ENCODE peak calls at places on chromosomes 7 and 10, in four cellular contexts. P is A549, M is GM12878, Q is endothelial cell of umbilical vein. W is an unnamed sample.

GRCh38 chr7:119996634-119997033 is 276.3 kb upstream of the KCND2 start:
- DNase-seq in P (no peak), M (no peak), Q (no peak), W (no peak)

GRCh38 chr10:10403762-10404161 is 613.9 kb upstream of the CELF2 start:
- DNase-seq in P (no peak), M (no peak), Q (no peak), W (no peak)

GRCh38 chr10:132579027-132579859 is 41.7 kb downstream of the INPP5A start:
- DNase-seq in P (no peak), M (no peak), Q (no peak), W (no peak)

GRCh38 chr10:3107426-3107961 is 40.1 kb downstream of the PFKP start:
- DNase-seq in P (peak), M (no peak), Q (no peak), W (no peak)

GRCh38 chr7:93249749-93250148 is 17.6 kb downstream of the VPS50 start:
- DNase-seq in P (no peak), M (no peak), Q (no peak), W (no peak)

GRCh38 chr10:35372329-35372728 is 36.0 kb downstream of the CCNY start:
- DNase-seq in P (no peak), M (no peak), Q (peak), W (peak)

GRCh38 chr7:63925262-63925625 is 73.4 kb upstream of the ZNF722 start:
- DNase-seq in P (no peak), M (no peak), Q (no peak), W (no peak)

GRCh38 chr10:97182327-97182990 is 3.3 kb downstream of the SLIT1 start:
- DNase-seq in P (no peak), M (no peak), Q (no peak), W (no peak)

GRCh38 chr7:130189281-130189782 is 15.9 kb downstream of the TMEM209 start:
- DNase-seq in P (no peak), M (no peak), Q (no peak), W (no peak)

GRCh38 chr7:46007990-46008643 is 87.0 kb upstream of the IGFBP3 start:
- DNase-seq in P (no peak), M (no peak), Q (no peak), W (no peak)

GRCh38 chr10:3538291-3538849 is 246.6 kb downstream of the KLF6 start:
- DNase-seq in P (no peak), M (no peak), Q (peak), W (no peak)

GRCh38 chr10:53827261-53827660 is 973.8 kb downstream of the PCDH15 start:
- DNase-seq in P (no peak), M (no peak), Q (no peak), W (no peak)

GRCh38 chr7:4472739-4473138 is 209.4 kb upstream of the FOXK1 start:
- DNase-seq in P (no peak), M (no peak), Q (no peak), W (no peak)

GRCh38 chr7:39265912-39266591 is 288.3 kb downstream of the POU6F2 start:
- DNase-seq in P (no peak), M (no peak), Q (no peak), W (no peak)

GRCh38 chr10:541750-542371 is 147.6 kb downstream of the DIP2C start:
- DNase-seq in P (no peak), M (no peak), Q (no peak), W (no peak)

GRCh38 chr7:86660950-86661462 is 17.3 kb downstream of the GRM3 start:
- DNase-seq in P (no peak), M (no peak), Q (no peak), W (no peak)

GRCh38 chr7:150931199-150931869 is 46.8 kb downstream of the KCNH2 start:
- DNase-seq in P (no peak), M (no peak), Q (no peak), W (peak)

GRCh38 chr10:79444243-79445119 is 943 bp downstream of the ZCCHC24 start:
- DNase-seq in P (peak), M (no peak), Q (peak), W (peak)

GRCh38 chr10:124336186-124336585 is 82.5 kb downstream of the OAT start:
- DNase-seq in P (no peak), M (no peak), Q (no peak), W (no peak)

GRCh38 chr10:6269953-6270867 is 67.5 kb downstream of the PFKFB3 start:
- DNase-seq in P (no peak), M (peak), Q (no peak), W (peak)

GRCh38 chr10:43700306-43700705 is 51.6 kb upstream of the ZNF32 start:
- DNase-seq in P (no peak), M (no peak), Q (no peak), W (no peak)

GRCh38 chr10:24737001-24737400 is 13.3 kb upstream of the ARHGAP21 start:
- DNase-seq in P (no peak), M (no peak), Q (no peak), W (no peak)

GRCh38 chr7:56033671-56034432 is 17.4 kb downstream of the PSPH start:
- DNase-seq in P (peak), M (peak), Q (peak), W (peak)

GRCh38 chr7:132655071-132655761 is 78.9 kb upstream of the PLXNA4 start:
- DNase-seq in P (no peak), M (no peak), Q (peak), W (peak)

GRCh38 chr7:240887-241421 is 48.6 kb downstream of the FAM20C start:
- DNase-seq in P (no peak), M (no peak), Q (peak), W (peak)
- TF ChIP-seq MYC in P (no peak), M (no peak), Q (no peak), W (no peak)

GRCh38 chr7:42691030-42691639 is 220.7 kb downstream of the C7orf25 start:
- DNase-seq in P (peak), M (no peak), Q (peak), W (peak)
- TF ChIP-seq MYC in P (no peak), M (no peak), Q (no peak), W (no peak)

DNA sequence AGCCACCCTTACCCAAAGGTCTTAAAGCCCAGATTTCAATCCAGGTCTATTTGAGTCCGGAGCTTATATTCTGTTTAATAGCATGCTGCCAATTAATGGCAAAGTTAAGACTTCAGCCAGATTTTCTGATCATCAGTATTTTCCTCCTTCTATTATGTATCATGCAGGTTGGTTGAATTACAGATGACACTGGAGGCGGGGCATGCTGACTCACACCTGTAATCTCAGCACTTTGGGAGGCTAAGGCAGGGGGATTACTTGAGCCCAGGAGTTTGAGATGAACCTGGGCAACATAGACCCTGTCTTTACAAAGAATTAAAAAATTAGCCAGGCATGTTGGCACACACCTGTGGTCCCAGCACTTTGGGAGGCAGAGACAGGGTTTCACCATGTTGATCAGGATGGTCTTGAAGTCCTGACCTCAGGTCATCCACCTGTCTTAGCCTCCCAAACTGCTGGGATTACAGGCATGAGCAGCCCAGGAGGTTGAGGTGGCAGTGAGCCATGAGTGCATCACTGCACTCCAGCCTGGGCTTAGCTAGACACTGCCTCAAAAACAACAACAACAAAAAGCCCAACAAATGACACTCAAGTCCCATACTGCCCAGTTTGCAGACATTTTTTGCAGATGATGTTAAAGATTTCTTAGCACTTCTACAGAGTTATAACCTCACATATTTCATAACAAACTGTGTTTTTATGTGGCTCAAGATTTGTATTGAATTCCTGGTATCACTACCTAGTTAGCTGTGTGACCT is 62.5 kb downstream of the MCU start:
- DNase-seq in P (no peak), M (no peak), Q (no peak), W (no peak)
- TF ChIP-seq MYC in P (no peak), M (no peak), Q (no peak), W (no peak)

DNA sequence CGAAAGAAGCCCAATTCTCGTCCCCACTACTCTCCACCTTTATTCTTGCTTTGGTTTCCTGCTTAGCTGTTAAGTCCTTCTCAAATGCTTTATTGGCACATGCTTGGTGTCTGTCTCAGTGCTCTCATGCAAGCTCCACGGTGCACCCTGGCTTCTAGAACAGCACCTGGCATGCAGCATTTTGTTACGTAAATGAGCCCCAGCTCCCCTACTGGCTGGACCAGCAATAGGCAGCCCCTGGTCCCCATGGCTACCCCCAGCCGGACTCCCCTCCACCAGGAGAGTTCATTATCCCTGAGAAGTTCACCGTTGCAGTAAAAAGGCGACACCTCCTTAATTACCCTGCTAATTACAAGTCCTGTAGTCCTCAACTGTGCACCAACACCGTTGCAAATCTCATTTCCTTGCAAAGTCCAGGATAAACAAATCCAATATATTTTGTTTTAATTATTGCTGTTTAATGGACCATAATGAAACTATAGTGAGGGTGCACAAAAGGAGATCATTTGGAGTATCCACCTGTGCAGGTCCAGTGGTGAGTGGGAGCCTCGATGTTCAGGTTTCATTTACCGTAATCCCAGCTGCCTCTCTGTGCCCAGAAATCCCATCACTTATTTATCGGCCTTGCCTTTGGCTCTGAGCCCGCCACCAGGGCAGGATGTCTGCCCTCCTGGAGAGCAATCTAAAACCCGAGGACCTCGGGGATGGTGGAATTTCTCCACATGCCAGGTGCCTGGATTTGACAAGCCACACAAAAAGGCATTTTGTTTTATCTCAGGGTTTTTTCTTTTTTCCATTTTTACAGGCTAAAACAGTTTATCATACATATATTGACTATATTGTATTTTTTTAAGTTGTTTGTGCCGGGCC is 12.8 kb upstream of the DRGX start:
- DNase-seq in P (no peak), M (no peak), Q (no peak), W (peak)
- TF ChIP-seq MYC in P (no peak), M (no peak), Q (no peak), W (peak)

DNA sequence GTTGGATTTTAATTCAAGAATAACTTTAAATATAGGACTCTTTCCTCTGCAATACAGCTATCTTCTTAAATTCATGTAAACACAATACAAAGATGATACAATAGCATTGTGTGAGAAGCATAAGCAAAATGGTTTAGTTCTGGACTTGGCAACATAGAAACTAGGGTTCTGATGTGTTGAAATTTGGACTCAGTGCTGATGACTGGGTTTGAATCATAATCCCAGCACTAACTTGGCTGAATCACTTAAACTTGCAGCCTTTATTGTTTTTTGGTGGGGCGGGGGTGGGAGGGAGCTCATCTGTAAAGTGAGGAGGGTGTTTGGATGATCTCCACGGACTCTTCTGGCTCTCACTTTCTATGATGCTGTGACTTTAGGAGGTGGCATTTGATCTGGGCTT is 158.3 kb downstream of the WNT2 start:
- DNase-seq in P (no peak), M (no peak), Q (no peak), W (no peak)
- TF ChIP-seq MYC in P (no peak), M (no peak), Q (no peak), W (no peak)

GRCh38 chr7:50308301-50309129 is 4.0 kb downstream of the IKZF1 start:
- DNase-seq in P (no peak), M (no peak), Q (no peak), W (peak)

GRCh38 chr7:50309736-50310135 is 5.2 kb downstream of the IKZF1 start:
- DNase-seq in P (no peak), M (no peak), Q (no peak), W (no peak)

GRCh38 chr7:50312176-50312575 is 7.7 kb downstream of the IKZF1 start:
- DNase-seq in P (no peak), M (no peak), Q (no peak), W (peak)

GRCh38 chr7:50309130-50309478 is 4.6 kb downstream of the IKZF1 start:
- DNase-seq in P (no peak), M (no peak), Q (no peak), W (peak)

DNA sequence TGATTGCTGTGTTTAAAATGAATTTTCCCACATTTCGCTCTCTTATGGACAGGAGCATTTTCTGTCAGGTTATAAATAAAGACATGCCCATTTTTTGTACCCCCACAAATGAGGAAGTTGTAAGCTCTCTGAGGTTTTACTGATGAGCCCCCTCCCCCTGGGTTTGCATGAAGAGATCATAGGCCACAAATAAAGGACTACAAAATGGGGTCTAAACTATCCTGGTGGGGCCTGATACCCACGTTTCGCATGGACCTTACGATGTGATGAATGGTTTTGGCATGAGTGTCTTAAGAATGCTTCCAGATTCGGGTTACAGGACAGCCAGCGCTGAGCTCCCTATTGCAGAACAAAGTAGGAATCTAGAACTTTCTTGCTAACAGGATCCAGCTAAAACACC is 5.8 kb downstream of the IKZF1 start:
- DNase-seq in P (no peak), M (no peak), Q (no peak), W (peak)
- TF ChIP-seq MYC in P (no peak), M (no peak), Q (no peak), W (no peak)

W was measured in NB4.